ENCODE peak calls at places on chromosomes 4 and X, in nine cellular contexts. One of them, this sample, is unnamed.

GRCh38 chr4:8644461-8644891 is 51.9 kb downstream of the CPZ start:
- DNase-seq in mucosa of descending colon: no peak
- DNase-seq in SK-N-SH: no peak
- DNase-seq in psoas muscle: no peak
- DNase-seq in endodermal cell: peak; percentile 47
- DNase-seq in heart right ventricle: no peak
- DNase-seq in body of pancreas: no peak
- DNase-seq in IMR-90: no peak
- DNase-seq in CD8-positive, alpha-beta T cell: no peak
- DNase-seq in this sample: peak; percentile 12

GRCh38 chrX:29662759-29663503 is 552.4 kb upstream of the MAGEB2 start:
- DNase-seq in CD8-positive, alpha-beta T cell: no peak
- DNase-seq in heart right ventricle: no peak
- DNase-seq in endodermal cell: no peak
- DNase-seq in SK-N-SH: no peak
- DNase-seq in body of pancreas: no peak
- DNase-seq in psoas muscle: no peak
- DNase-seq in mucosa of descending colon: no peak
- DNase-seq in IMR-90: peak; percentile 98
- DNase-seq in this sample: no peak

GRCh38 chrX:110248582-110248981 is 69.3 kb downstream of the AMMECR1 start:
- DNase-seq in IMR-90: no peak
- DNase-seq in endodermal cell: no peak
- DNase-seq in mucosa of descending colon: no peak
- DNase-seq in heart right ventricle: no peak
- DNase-seq in SK-N-SH: no peak
- DNase-seq in body of pancreas: no peak
- DNase-seq in CD8-positive, alpha-beta T cell: no peak
- DNase-seq in psoas muscle: no peak
- DNase-seq in this sample: no peak

GRCh38 chr4:175273995-175274753 is 356.0 kb downstream of the ADAM29 start:
- DNase-seq in heart right ventricle: no peak
- DNase-seq in SK-N-SH: no peak
- DNase-seq in body of pancreas: no peak
- DNase-seq in endodermal cell: no peak
- DNase-seq in IMR-90: peak; percentile 15
- DNase-seq in psoas muscle: no peak
- DNase-seq in CD8-positive, alpha-beta T cell: no peak
- DNase-seq in mucosa of descending colon: no peak
- DNase-seq in this sample: no peak

GRCh38 chrX:72038016-72038415 is 93.7 kb downstream of the RTL5 start:
- DNase-seq in SK-N-SH: no peak
- DNase-seq in heart right ventricle: no peak
- DNase-seq in CD8-positive, alpha-beta T cell: no peak
- DNase-seq in mucosa of descending colon: no peak
- DNase-seq in psoas muscle: no peak
- DNase-seq in body of pancreas: no peak
- DNase-seq in IMR-90: no peak
- DNase-seq in endodermal cell: peak; percentile 14
- DNase-seq in this sample: no peak

GRCh38 chr4:176189891-176190795 is 5.2 kb downstream of the SPATA4 start:
- DNase-seq in SK-N-SH: no peak
- DNase-seq in heart right ventricle: no peak
- DNase-seq in IMR-90: peak; percentile 49
- DNase-seq in mucosa of descending colon: no peak
- DNase-seq in psoas muscle: no peak
- DNase-seq in endodermal cell: no peak
- DNase-seq in CD8-positive, alpha-beta T cell: no peak
- DNase-seq in body of pancreas: no peak
- DNase-seq in this sample: no peak

GRCh38 chr4:182145360-182145905 is 97.8 kb upstream of the TENM3 start:
- DNase-seq in psoas muscle: no peak
- DNase-seq in endodermal cell: peak; percentile 64
- DNase-seq in mucosa of descending colon: no peak
- DNase-seq in IMR-90: no peak
- DNase-seq in CD8-positive, alpha-beta T cell: no peak
- DNase-seq in heart right ventricle: no peak
- DNase-seq in body of pancreas: no peak
- DNase-seq in SK-N-SH: peak; percentile 34
- DNase-seq in this sample: no peak

GRCh38 chrX:13432776-13433605 is 113.1 kb upstream of the ATXN3L start:
- DNase-seq in heart right ventricle: no peak
- DNase-seq in psoas muscle: no peak
- DNase-seq in body of pancreas: no peak
- DNase-seq in SK-N-SH: no peak
- DNase-seq in IMR-90: peak; percentile 84
- DNase-seq in CD8-positive, alpha-beta T cell: no peak
- DNase-seq in endodermal cell: no peak
- DNase-seq in mucosa of descending colon: no peak
- DNase-seq in this sample: no peak

GRCh38 chrX:151973851-151974335 is 583 bp downstream of the GABRE start:
- DNase-seq in heart right ventricle: peak; percentile 38
- DNase-seq in endodermal cell: no peak
- DNase-seq in CD8-positive, alpha-beta T cell: no peak
- DNase-seq in mucosa of descending colon: peak; percentile 53
- DNase-seq in psoas muscle: no peak
- DNase-seq in SK-N-SH: peak; percentile 19
- DNase-seq in body of pancreas: peak; percentile 45
- DNase-seq in IMR-90: no peak
- DNase-seq in this sample: peak; percentile 40

GRCh38 chr4:712916-713632 is 7.4 kb downstream of the PCGF3 start:
- DNase-seq in mucosa of descending colon: no peak
- DNase-seq in psoas muscle: no peak
- DNase-seq in IMR-90: no peak
- DNase-seq in endodermal cell: no peak
- DNase-seq in SK-N-SH: no peak
- DNase-seq in heart right ventricle: no peak
- DNase-seq in CD8-positive, alpha-beta T cell: no peak
- DNase-seq in body of pancreas: no peak
- DNase-seq in this sample: no peak

GRCh38 chr4:167196386-167196785 is 37.9 kb downstream of the SPOCK3 start:
- DNase-seq in SK-N-SH: no peak
- DNase-seq in body of pancreas: no peak
- DNase-seq in mucosa of descending colon: no peak
- DNase-seq in endodermal cell: no peak
- DNase-seq in CD8-positive, alpha-beta T cell: no peak
- DNase-seq in psoas muscle: no peak
- DNase-seq in IMR-90: no peak
- DNase-seq in heart right ventricle: no peak
- DNase-seq in this sample: no peak

GRCh38 chr4:7282786-7283185 is 90.4 kb downstream of the SORCS2 start:
- DNase-seq in mucosa of descending colon: no peak
- DNase-seq in IMR-90: no peak
- DNase-seq in body of pancreas: no peak
- DNase-seq in heart right ventricle: no peak
- DNase-seq in CD8-positive, alpha-beta T cell: no peak
- DNase-seq in endodermal cell: no peak
- DNase-seq in SK-N-SH: no peak
- DNase-seq in psoas muscle: no peak
- DNase-seq in this sample: no peak

GRCh38 chrX:87518504-87518903 is 902 bp downstream of the KLHL4 start:
- DNase-seq in endodermal cell: no peak
- DNase-seq in SK-N-SH: no peak
- DNase-seq in IMR-90: peak; percentile 18
- DNase-seq in CD8-positive, alpha-beta T cell: no peak
- DNase-seq in psoas muscle: no peak
- DNase-seq in heart right ventricle: no peak
- DNase-seq in body of pancreas: no peak
- DNase-seq in mucosa of descending colon: no peak
- DNase-seq in this sample: no peak

GRCh38 chr4:2855584-2855983 is 11.9 kb downstream of the ADD1 start:
- DNase-seq in heart right ventricle: no peak
- DNase-seq in endodermal cell: no peak
- DNase-seq in SK-N-SH: no peak
- DNase-seq in body of pancreas: no peak
- DNase-seq in IMR-90: no peak
- DNase-seq in mucosa of descending colon: no peak
- DNase-seq in CD8-positive, alpha-beta T cell: no peak
- DNase-seq in psoas muscle: no peak
- DNase-seq in this sample: no peak

GRCh38 chr4:72340803-72341431 is 228.1 kb downstream of the ADAMTS3 start:
- DNase-seq in CD8-positive, alpha-beta T cell: no peak
- DNase-seq in body of pancreas: no peak
- DNase-seq in mucosa of descending colon: no peak
- DNase-seq in IMR-90: peak; percentile 12
- DNase-seq in SK-N-SH: no peak
- DNase-seq in psoas muscle: no peak
- DNase-seq in heart right ventricle: no peak
- DNase-seq in endodermal cell: no peak
- DNase-seq in this sample: no peak
- TF ChIP-seq CTCF in CD8-positive, alpha-beta T cell: no peak
- TF ChIP-seq CTCF in body of pancreas: no peak
- TF ChIP-seq CTCF in mucosa of descending colon: no peak
- TF ChIP-seq CTCF in IMR-90: no peak
- TF ChIP-seq CTCF in SK-N-SH: no peak
- TF ChIP-seq CTCF in psoas muscle: no peak
- TF ChIP-seq CTCF in heart right ventricle: no peak
- TF ChIP-seq CTCF in endodermal cell: peak; percentile 58
- TF ChIP-seq CTCF in this sample: no peak

DNA sequence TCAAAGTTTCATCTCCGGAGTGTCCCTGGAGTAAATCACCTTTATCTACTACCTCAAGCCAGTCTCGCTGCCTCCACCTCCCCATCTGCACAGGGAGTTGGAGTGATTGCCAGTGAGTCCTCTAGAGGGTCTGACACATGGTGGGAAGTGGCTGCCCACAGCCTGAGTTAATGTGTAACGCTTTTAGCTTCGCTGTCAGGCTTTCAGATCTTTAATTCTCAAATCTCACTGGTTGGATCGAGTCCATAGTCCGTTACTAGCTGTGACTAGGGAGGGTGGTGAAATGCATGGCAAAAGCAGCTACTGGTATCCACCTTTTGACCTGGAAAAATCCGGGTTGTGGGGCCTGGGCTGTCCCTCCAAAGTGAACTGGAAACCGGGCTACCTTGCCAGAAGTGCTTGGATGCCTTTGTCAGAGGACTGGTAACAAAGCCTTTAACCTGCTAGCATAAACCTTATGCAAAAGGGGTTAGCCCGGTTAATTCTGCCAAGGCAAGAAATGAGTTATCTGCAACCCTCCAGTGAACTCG is 5.0 kb upstream of the WDR1 start:
- DNase-seq in endodermal cell: no peak
- DNase-seq in heart right ventricle: no peak
- DNase-seq in SK-N-SH: no peak
- DNase-seq in CD8-positive, alpha-beta T cell: no peak
- DNase-seq in IMR-90: no peak
- DNase-seq in psoas muscle: no peak
- DNase-seq in body of pancreas: no peak
- DNase-seq in mucosa of descending colon: no peak
- DNase-seq in this sample: no peak
- H3K4me1 ChIP-seq in endodermal cell: peaks cover 17% of the 10 kb centered on the region
- H3K4me1 ChIP-seq in heart right ventricle: peaks cover 29% of the 10 kb centered on the region
- H3K4me1 ChIP-seq in SK-N-SH: peaks cover 7% of the 10 kb centered on the region
- H3K4me1 ChIP-seq in CD8-positive, alpha-beta T cell: peaks cover 54% of the 10 kb centered on the region
- H3K4me1 ChIP-seq in IMR-90: peaks cover 8% of the 10 kb centered on the region
- H3K4me1 ChIP-seq in psoas muscle: no peaks in the 10 kb centered on the region
- H3K4me1 ChIP-seq in body of pancreas: peaks cover 7% of the 10 kb centered on the region
- H3K4me1 ChIP-seq in mucosa of descending colon: no peaks in the 10 kb centered on the region
- H3K4me1 ChIP-seq in this sample: peaks cover 5% of the 10 kb centered on the region

DNA sequence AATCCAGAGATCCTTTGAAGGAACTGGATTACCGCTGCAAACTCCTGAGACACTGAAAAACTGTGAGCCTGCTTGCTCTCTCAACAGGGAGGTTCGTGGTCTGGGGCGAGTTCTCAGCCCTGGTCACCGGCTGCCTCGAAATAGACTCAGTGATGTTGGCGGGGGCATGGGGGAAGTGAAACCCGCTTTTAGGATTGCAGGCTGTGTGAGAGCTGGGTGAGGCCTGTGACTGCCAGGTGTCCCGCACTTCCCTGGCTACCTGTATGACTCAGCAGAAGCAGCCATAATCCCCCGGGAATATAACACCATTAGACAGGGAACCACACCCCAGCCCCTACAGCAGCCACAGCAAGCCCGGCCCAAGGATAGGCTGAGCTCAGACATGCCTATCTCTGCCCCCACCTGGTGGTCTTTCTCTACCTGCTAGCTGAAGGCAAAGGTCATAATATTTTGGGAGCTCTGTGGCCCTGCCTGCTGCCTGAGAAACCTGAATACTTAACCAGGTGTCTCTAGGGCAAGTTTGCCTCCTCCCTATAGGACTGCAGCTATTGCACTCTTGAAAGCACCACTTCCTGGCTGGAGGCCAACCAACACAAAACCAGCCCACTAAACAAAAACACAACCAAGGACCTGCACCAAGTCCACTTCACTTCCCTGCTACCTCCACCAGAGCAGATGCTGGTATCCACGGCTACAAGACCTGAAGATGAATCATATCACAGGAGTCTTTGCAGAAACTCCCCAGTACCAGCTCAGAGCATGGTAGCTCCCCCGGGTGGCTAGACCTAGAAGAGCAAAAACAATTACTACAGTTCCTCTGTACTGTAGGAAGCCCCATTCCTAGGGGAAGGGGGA is 202.0 kb downstream of the RRAGB start:
- DNase-seq in IMR-90: no peak
- DNase-seq in SK-N-SH: no peak
- DNase-seq in CD8-positive, alpha-beta T cell: no peak
- DNase-seq in body of pancreas: no peak
- DNase-seq in mucosa of descending colon: peak; percentile 57
- DNase-seq in psoas muscle: no peak
- DNase-seq in heart right ventricle: no peak
- DNase-seq in endodermal cell: peak; percentile 52
- DNase-seq in this sample: no peak
- TF ChIP-seq CTCF in IMR-90: no peak
- TF ChIP-seq CTCF in SK-N-SH: no peak
- TF ChIP-seq CTCF in CD8-positive, alpha-beta T cell: no peak
- TF ChIP-seq CTCF in body of pancreas: no peak
- TF ChIP-seq CTCF in mucosa of descending colon: no peak
- TF ChIP-seq CTCF in psoas muscle: no peak
- TF ChIP-seq CTCF in heart right ventricle: no peak
- TF ChIP-seq CTCF in endodermal cell: no peak
- TF ChIP-seq CTCF in this sample: no peak

DNA sequence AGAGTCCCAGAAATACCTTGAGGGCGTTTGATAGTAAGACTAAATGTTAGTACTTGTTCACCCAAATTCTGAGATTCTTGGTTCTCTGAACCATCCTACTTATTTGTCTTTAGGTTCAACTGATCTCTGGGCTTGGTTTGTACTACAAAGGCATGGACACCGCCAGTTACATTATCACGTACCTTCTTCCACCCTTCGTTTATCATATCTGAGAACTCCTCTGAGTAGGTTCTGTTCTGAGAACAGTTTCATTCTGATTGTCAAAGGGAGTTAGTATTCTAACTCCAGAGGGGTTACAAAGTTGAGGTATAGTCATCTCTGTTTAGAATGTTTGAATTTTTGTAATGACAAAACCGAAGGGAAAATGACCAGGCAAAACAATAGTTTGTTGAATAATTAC is 19.3 kb downstream of the ZFX start:
- DNase-seq in CD8-positive, alpha-beta T cell: no peak
- DNase-seq in mucosa of descending colon: no peak
- DNase-seq in heart right ventricle: no peak
- DNase-seq in psoas muscle: no peak
- DNase-seq in body of pancreas: no peak
- DNase-seq in IMR-90: no peak
- DNase-seq in SK-N-SH: no peak
- DNase-seq in endodermal cell: no peak
- DNase-seq in this sample: no peak
- H3K4me1 ChIP-seq in CD8-positive, alpha-beta T cell: peaks cover 21% of the 10 kb centered on the region
- H3K4me1 ChIP-seq in mucosa of descending colon: peaks cover 8% of the 10 kb centered on the region
- H3K4me1 ChIP-seq in heart right ventricle: peaks cover 84% of the 10 kb centered on the region
- H3K4me1 ChIP-seq in psoas muscle: peaks cover 50% of the 10 kb centered on the region
- H3K4me1 ChIP-seq in body of pancreas: peaks cover 47% of the 10 kb centered on the region
- H3K4me1 ChIP-seq in IMR-90: peaks cover 15% of the 10 kb centered on the region
- H3K4me1 ChIP-seq in SK-N-SH: no peaks in the 10 kb centered on the region
- H3K4me1 ChIP-seq in endodermal cell: no peaks in the 10 kb centered on the region
- H3K4me1 ChIP-seq in this sample: peaks cover 34% of the 10 kb centered on the region

GRCh38 chrX:11393949-11394654 is 100.9 kb downstream of the AMELX start:
- DNase-seq in heart right ventricle: no peak
- DNase-seq in mucosa of descending colon: no peak
- DNase-seq in endodermal cell: no peak
- DNase-seq in CD8-positive, alpha-beta T cell: no peak
- DNase-seq in SK-N-SH: no peak
- DNase-seq in IMR-90: no peak
- DNase-seq in body of pancreas: no peak
- DNase-seq in psoas muscle: no peak
- DNase-seq in this sample: no peak
- TF ChIP-seq CTCF in heart right ventricle: no peak
- TF ChIP-seq CTCF in mucosa of descending colon: no peak
- TF ChIP-seq CTCF in endodermal cell: no peak
- TF ChIP-seq CTCF in CD8-positive, alpha-beta T cell: no peak
- TF ChIP-seq CTCF in SK-N-SH: no peak
- TF ChIP-seq CTCF in IMR-90: no peak
- TF ChIP-seq CTCF in body of pancreas: no peak
- TF ChIP-seq CTCF in psoas muscle: no peak
- TF ChIP-seq CTCF in this sample: no peak